ENCODE peak calls at places on chromosome 12, in four cellular contexts. One of them, this sample, is unnamed.

GRCh38 chr12:106581543-106582263 is 1.1 kb upstream of the RFX4 start:
- DNase-seq in GM12878: no peak
- DNase-seq in K562: no peak
- DNase-seq in WTC11: peak
- DNase-seq in this sample: peak

GRCh38 chr12:123047289-123047688 is 66.8 kb downstream of the ARL6IP4 start:
- DNase-seq in WTC11: no peak
- DNase-seq in K562: no peak
- DNase-seq in GM12878: no peak
- DNase-seq in this sample: no peak

GRCh38 chr12:130952545-130952954 is 1.2 kb upstream of the ADGRD1 start:
- DNase-seq in K562: no peak
- DNase-seq in GM12878: no peak
- DNase-seq in WTC11: no peak
- DNase-seq in this sample: peak

GRCh38 chr12:66549050-66549389 is 129.9 kb downstream of the GRIP1 start:
- DNase-seq in GM12878: no peak
- DNase-seq in WTC11: no peak
- DNase-seq in K562: no peak
- DNase-seq in this sample: no peak

GRCh38 chr12:110345176-110345651 is 58.3 kb downstream of the ANAPC7 start:
- DNase-seq in GM12878: no peak
- DNase-seq in WTC11: no peak
- DNase-seq in K562: no peak
- DNase-seq in this sample: no peak

GRCh38 chr12:42213023-42213422 is 25.0 kb downstream of the YAF2 start:
- DNase-seq in GM12878: no peak
- DNase-seq in K562: no peak
- DNase-seq in WTC11: no peak
- DNase-seq in this sample: peak

GRCh38 chr12:78194448-78194847 is 363.8 kb downstream of the NAV3 start:
- DNase-seq in WTC11: no peak
- DNase-seq in K562: no peak
- DNase-seq in GM12878: no peak
- DNase-seq in this sample: no peak

GRCh38 chr12:128940090-128940888 is 87.0 kb downstream of the GLT1D1 start:
- DNase-seq in K562: no peak
- DNase-seq in WTC11: no peak
- DNase-seq in GM12878: no peak
- DNase-seq in this sample: no peak

GRCh38 chr12:31618228-31619025 is 27.5 kb upstream of the DENND5B start:
- DNase-seq in GM12878: no peak
- DNase-seq in K562: no peak
- DNase-seq in WTC11: no peak
- DNase-seq in this sample: no peak

GRCh38 chr12:6360080-6360571 is 15.2 kb downstream of the SCNN1A start:
- DNase-seq in GM12878: no peak
- DNase-seq in WTC11: no peak
- DNase-seq in K562: no peak
- DNase-seq in this sample: no peak

GRCh38 chr12:96986883-96987523 is 79.9 kb downstream of the NEDD1 start:
- DNase-seq in K562: peak
- DNase-seq in GM12878: no peak
- DNase-seq in WTC11: no peak
- DNase-seq in this sample: peak

GRCh38 chr12:67430708-67431335 is 161.7 kb downstream of the CAND1 start:
- DNase-seq in WTC11: peak
- DNase-seq in K562: no peak
- DNase-seq in GM12878: no peak
- DNase-seq in this sample: no peak

GRCh38 chr12:128178551-128178950 is 88.4 kb upstream of the TMEM132C start:
- DNase-seq in GM12878: no peak
- DNase-seq in K562: no peak
- DNase-seq in WTC11: no peak
- DNase-seq in this sample: no peak

GRCh38 chr12:96025518-96025917 is 9.9 kb downstream of the LTA4H start:
- DNase-seq in WTC11: no peak
- DNase-seq in K562: no peak
- DNase-seq in GM12878: no peak
- DNase-seq in this sample: no peak

GRCh38 chr12:49883065-49883464 is 20.6 kb downstream of the FAIM2 start:
- DNase-seq in GM12878: no peak
- DNase-seq in K562: no peak
- DNase-seq in WTC11: peak
- DNase-seq in this sample: no peak

GRCh38 chr12:114659084-114659483 is 24.9 kb downstream of the TBX3 start:
- DNase-seq in GM12878: no peak
- DNase-seq in WTC11: no peak
- DNase-seq in K562: no peak
- DNase-seq in this sample: no peak

DNA sequence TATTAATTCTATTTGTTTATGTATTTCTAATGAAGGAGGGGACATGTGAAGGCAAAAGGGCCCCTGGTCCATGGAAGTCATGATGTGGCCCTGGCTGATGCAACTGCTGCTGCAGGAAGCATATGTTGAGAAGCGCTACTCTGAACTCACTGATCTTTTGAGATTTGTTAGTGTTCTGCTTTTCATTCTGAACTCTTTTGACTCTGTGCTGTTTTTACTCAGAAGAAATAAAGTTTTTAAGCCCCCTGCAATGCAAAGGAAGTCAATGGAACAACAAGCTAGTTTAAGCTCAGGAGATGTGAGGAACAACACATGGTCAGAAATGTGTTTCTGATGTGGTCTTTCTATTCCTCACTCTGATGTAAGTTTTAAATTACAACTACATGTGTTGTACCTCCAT is 88.9 kb upstream of the BTG1 start:
- DNase-seq in WTC11: no peak
- DNase-seq in GM12878: no peak
- DNase-seq in K562: no peak
- DNase-seq in this sample: no peak
- TF ChIP-seq USF1 in WTC11: no peak
- TF ChIP-seq USF1 in GM12878: no peak
- TF ChIP-seq USF1 in K562: no peak
- TF ChIP-seq USF1 in this sample: no peak

GRCh38 chr12:11771895-11772502 is 122.5 kb downstream of the ETV6 start:
- DNase-seq in GM12878: no peak
- DNase-seq in WTC11: no peak
- DNase-seq in K562: no peak
- DNase-seq in this sample: no peak
- TF ChIP-seq USF1 in GM12878: no peak
- TF ChIP-seq USF1 in WTC11: no peak
- TF ChIP-seq USF1 in K562: no peak
- TF ChIP-seq USF1 in this sample: no peak

GRCh38 chr12:121423253-121423652 is 23.3 kb downstream of the RNF34 start:
- DNase-seq in WTC11: no peak
- DNase-seq in GM12878: no peak
- DNase-seq in K562: no peak
- DNase-seq in this sample: no peak
- TF ChIP-seq USF1 in WTC11: no peak
- TF ChIP-seq USF1 in GM12878: no peak
- TF ChIP-seq USF1 in K562: no peak
- TF ChIP-seq USF1 in this sample: no peak

GRCh38 chr12:19836056-19836455 is 396.8 kb downstream of the AEBP2 start:
- DNase-seq in WTC11: no peak
- DNase-seq in K562: no peak
- DNase-seq in GM12878: no peak
- DNase-seq in this sample: no peak

GRCh38 chr12:19834596-19834995 is 395.3 kb downstream of the AEBP2 start:
- DNase-seq in GM12878: no peak
- DNase-seq in WTC11: no peak
- DNase-seq in K562: no peak
- DNase-seq in this sample: no peak

GRCh38 chr12:19830461-19830860 is 391.2 kb downstream of the AEBP2 start:
- DNase-seq in K562: no peak
- DNase-seq in WTC11: no peak
- DNase-seq in GM12878: no peak
- DNase-seq in this sample: no peak

GRCh38 chr12:19836456-19836855 is 397.2 kb downstream of the AEBP2 start:
- DNase-seq in GM12878: no peak
- DNase-seq in K562: no peak
- DNase-seq in WTC11: no peak
- DNase-seq in this sample: no peak

GRCh38 chr12:19833775-19834501 is 394.6 kb downstream of the AEBP2 start:
- DNase-seq in GM12878: no peak
- DNase-seq in K562: no peak
- DNase-seq in WTC11: no peak
- DNase-seq in this sample: no peak
- TF ChIP-seq USF1 in GM12878: no peak
- TF ChIP-seq USF1 in K562: no peak
- TF ChIP-seq USF1 in WTC11: no peak
- TF ChIP-seq USF1 in this sample: no peak

DNA sequence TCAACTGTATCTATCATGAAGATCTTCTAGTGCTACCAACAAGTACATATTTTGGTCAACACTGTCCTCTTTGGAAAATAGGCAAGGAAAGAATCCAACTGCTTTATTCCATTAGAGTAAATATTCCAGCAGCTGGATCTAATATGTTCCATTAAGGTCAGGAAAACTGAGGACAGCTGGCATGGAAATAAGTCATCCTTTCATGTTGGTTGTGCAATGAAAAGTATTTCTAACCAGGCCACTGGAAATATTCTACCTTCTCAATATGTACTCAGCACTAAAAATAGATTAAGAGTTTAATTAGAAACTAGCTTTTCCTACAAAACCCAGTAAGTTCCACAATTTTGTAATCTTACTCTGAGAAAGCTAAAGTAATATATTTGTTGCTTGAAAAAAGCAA is 19.6 kb downstream of the HIGD1C start:
- DNase-seq in WTC11: no peak
- DNase-seq in K562: no peak
- DNase-seq in GM12878: no peak
- DNase-seq in this sample: no peak
- TF ChIP-seq USF1 in WTC11: no peak
- TF ChIP-seq USF1 in K562: no peak
- TF ChIP-seq USF1 in GM12878: no peak
- TF ChIP-seq USF1 in this sample: no peak

This sample was measured in SK-N-SH.